ENCODE peak calls at places on chromosomes 4 and X, in four cellular contexts. H is A549, Y is GM12878, U is K562. S is an unnamed sample.

GRCh38 chrX:33001107-33001506 is 210.2 kb downstream of the DMD start:
- DNase-seq in U (no peak), H (no peak), Y (no peak), S (no peak)

GRCh38 chr4:105605493-105605892 is 53.1 kb downstream of the ARHGEF38 start:
- DNase-seq in U (no peak), H (no peak), Y (no peak), S (no peak)

GRCh38 chr4:129240816-129241215 is 144.9 kb downstream of the C4orf33 start:
- DNase-seq in U (no peak), Y (no peak), H (no peak), S (no peak)

GRCh38 chrX:22063284-22063683 is 31.2 kb downstream of the PHEX start:
- DNase-seq in Y (peak; percentile 64), H (no peak), U (peak; percentile 6), S (no peak)

GRCh38 chr4:123444298-123444731 is 47.7 kb downstream of the SPRY1 start:
- DNase-seq in U (peak; percentile 66), Y (peak; percentile 45), H (no peak), S (peak; percentile 93)

GRCh38 chr4:16199132-16199531 is 27.1 kb downstream of the TAPT1 start:
- DNase-seq in U (no peak), Y (no peak), H (no peak), S (peak; percentile 15)

GRCh38 chrX:106341823-106342222 is 173.7 kb downstream of the PWWP3B start:
- DNase-seq in H (no peak), U (no peak), Y (no peak), S (no peak)

GRCh38 chr4:178414042-178414441 is 971.8 kb upstream of the AGA start:
- DNase-seq in H (no peak), Y (no peak), U (no peak), S (peak; percentile 39)

GRCh38 chr4:160180206-160180605 is 1077.3 kb downstream of the RAPGEF2 start:
- DNase-seq in Y (no peak), H (no peak), U (no peak), S (no peak)

GRCh38 chr4:105950701-105951100 is 55.4 kb downstream of the NPNT start:
- DNase-seq in Y (no peak), H (no peak), U (no peak), S (no peak)

GRCh38 chr4:55172694-55173287 is 47.4 kb upstream of the KDR start:
- DNase-seq in U (no peak), H (no peak), Y (no peak), S (no peak)

GRCh38 chrX:23854945-23855344 is 52.8 kb downstream of the APOO start:
- DNase-seq in H (no peak), U (no peak), Y (no peak), S (no peak)

GRCh38 chr4:93444860-93445259 is 383.7 kb upstream of the ATOH1 start:
- DNase-seq in U (no peak), H (no peak), Y (no peak), S (no peak)

GRCh38 chr4:72302981-72303704 is 265.9 kb downstream of the ADAMTS3 start:
- DNase-seq in U (peak; percentile 45), Y (no peak), H (peak; percentile 3), S (peak; percentile 34)

DNA sequence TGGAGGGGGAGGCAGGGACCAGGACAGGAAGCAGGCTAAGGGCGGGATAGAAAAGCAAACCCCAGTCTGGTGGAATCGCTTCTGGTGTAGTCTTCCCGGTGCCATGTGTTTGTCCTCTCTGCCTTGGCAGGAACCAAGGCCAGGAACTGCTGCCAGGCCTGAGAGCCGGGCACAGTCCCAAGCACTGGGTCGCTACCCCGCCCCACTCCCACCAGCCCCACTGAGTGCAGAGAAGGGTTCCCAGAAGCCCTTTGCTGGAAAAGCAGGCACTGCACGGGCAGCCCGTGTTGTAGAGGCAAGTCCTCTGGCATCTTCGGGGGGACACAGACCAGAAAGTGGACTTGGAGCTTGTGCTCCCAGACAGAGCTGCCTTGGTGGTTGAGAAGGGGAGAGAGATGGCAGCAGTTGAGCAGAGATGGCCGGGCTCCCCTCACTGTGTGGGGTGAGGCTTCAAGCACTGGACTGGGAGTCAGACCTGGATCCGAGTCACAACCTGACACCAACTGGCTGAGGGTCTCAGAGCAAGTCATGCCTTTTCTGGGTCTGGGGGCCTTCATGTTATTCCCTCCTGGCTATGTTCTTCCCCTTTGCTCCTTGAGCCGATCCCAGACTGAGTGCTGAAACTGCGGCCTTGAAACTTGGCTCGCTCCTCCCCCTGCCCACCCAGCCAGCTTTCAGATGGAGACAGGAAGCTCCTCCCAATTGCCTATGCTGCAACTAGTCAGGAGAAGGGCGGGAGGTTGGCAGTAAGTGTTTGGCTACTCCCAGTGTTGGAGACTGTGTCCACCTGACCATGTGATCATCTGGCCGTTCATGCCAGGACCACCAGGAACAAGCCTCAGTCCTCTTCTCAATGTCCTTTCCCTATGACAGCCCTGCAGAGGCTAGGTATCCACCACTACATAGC is 59.7 kb upstream of the MTM1 start:
- DNase-seq in Y (no peak), U (no peak), H (no peak), S (no peak)
- TF ChIP-seq POLR2AphosphoS2 in Y (no peak), U (no peak), H (no peak), S (no peak)

DNA sequence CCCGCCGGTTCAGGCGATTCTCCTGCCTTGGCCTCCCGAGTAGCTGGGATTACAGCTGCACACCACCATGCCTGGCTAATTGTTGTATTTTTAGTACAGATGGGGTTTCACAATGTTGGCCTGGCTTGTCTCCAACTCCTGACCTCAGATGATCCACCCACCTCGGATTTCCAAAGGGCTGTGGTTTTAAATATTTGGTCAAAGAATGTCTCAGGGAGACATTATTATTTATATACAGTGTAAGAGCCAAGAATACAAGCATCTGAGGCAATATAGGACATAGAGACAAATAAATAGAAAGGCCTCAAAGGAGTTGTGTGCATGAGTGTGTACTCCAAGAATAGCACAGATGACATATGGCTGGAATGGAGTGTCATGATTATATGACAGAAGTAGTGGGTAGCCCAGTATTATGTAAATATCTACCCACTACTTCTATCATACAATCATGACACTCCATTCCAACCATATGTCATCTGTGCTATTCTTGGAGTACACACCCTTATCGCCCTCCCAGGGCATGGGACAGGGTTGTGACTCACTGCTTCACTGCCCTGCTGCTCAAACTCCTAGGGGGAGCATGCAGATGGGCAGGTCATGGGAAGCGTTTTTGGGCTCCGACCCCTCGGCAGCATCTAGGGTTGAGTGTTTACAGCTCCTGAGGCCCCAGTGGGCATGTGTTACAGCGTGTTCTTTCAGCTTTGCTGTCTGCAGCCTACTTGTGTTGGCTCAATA is 1649.8 kb upstream of the PCDH10 start:
- DNase-seq in Y (no peak), U (no peak), H (no peak), S (no peak)
- TF ChIP-seq POLR2AphosphoS2 in Y (no peak), U (no peak), H (no peak), S (no peak)

GRCh38 chrX:40950546-40950945 is 134.7 kb upstream of the USP9X start:
- DNase-seq in Y (no peak), U (no peak), H (no peak), S (no peak)
- TF ChIP-seq POLR2AphosphoS2 in Y (no peak), U (no peak), H (no peak), S (no peak)

GRCh38 chr4:30866907-30867306 is 146.7 kb downstream of the PCDH7 start:
- DNase-seq in Y (no peak), U (no peak), H (no peak), S (no peak)

GRCh38 chr4:30865676-30866075 is 145.5 kb downstream of the PCDH7 start:
- DNase-seq in H (no peak), Y (no peak), U (no peak), S (no peak)

GRCh38 chr4:30868257-30868656 is 148.1 kb downstream of the PCDH7 start:
- DNase-seq in Y (no peak), H (no peak), U (no peak), S (no peak)

GRCh38 chr4:30866444-30866843 is 146.3 kb downstream of the PCDH7 start:
- DNase-seq in H (no peak), Y (no peak), U (no peak), S (no peak)

DNA sequence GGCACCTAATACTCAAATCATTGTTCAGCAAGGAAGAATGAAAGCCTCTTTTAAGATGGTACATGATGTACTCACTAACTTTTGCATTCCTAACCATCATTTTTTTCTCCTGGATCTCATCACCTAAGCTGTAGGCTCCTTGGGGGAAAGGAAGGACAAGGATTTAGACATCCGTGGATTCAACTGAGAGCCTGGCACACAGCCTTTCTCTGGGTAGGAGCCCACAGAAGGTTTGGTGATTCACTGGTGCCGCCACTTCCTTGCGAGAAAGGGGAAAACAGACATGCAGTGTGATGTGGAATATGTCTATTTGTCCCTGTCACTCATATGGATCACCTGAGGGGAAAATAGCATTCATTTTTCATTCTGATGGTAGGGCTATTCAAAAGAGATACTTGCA is 147.3 kb downstream of the PCDH7 start:
- DNase-seq in Y (no peak), U (no peak), H (no peak), S (no peak)
- TF ChIP-seq POLR2AphosphoS2 in Y (no peak), U (no peak), H (no peak), S (no peak)

GRCh38 chr4:104532677-104533076 is 38.0 kb upstream of the CXXC4 start:
- DNase-seq in H (no peak), U (no peak), Y (no peak), S (no peak)

GRCh38 chr4:104531390-104531789 is 36.7 kb upstream of the CXXC4 start:
- DNase-seq in U (no peak), Y (no peak), H (no peak), S (no peak)
- TF ChIP-seq POLR2AphosphoS2 in U (no peak), Y (no peak), H (no peak), S (no peak)

GRCh38 chr4:172035573-172035972 is 222.4 kb downstream of the GALNTL6 start:
- DNase-seq in Y (no peak), U (no peak), H (no peak), S (no peak)
- TF ChIP-seq POLR2AphosphoS2 in Y (no peak), U (no peak), H (no peak), S (no peak)

GRCh38 chr4:26219206-26219605 is 101.6 kb upstream of the RBPJ start:
- DNase-seq in U (no peak), Y (no peak), H (no peak), S (no peak)

GRCh38 chr4:26223160-26223559 is 97.7 kb upstream of the RBPJ start:
- DNase-seq in H (no peak), Y (no peak), U (no peak), S (no peak)

GRCh38 chr4:26217961-26218676 is 102.7 kb upstream of the RBPJ start:
- DNase-seq in U (no peak), H (no peak), Y (peak; percentile 42), S (no peak)

GRCh38 chr4:26218677-26219181 is 102.1 kb upstream of the RBPJ start:
- DNase-seq in Y (peak; percentile 5), U (no peak), H (no peak), S (no peak)

DNA sequence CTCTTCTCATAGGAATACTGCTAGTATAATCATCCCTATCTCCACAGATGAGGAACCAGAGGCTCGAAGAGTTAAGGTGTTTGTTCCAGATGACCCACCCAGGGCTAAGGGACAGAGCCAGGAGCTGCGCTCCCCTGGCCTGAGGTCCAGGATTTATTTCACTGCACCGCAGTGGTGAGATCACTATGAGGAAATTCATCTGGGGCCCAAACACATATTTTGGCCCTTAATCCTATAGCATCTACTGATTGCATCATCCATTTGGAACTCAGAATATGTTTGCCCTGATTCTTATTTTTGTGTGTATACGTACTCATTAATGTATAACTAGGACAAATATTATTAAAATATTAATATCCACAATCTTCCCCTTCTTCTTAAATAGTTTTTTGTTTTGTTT is 100.1 kb upstream of the RBPJ start:
- DNase-seq in U (no peak), Y (no peak), H (no peak), S (no peak)
- TF ChIP-seq POLR2AphosphoS2 in U (no peak), Y (no peak), H (no peak), S (no peak)